ENCODE peak calls at places on chromosomes 6 and 20, in four cellular contexts. V is mesendoderm, J is thoracic aorta, K is GDM1. B is an unnamed sample.

GRCh38 chr6:116954335-116954734 is 77.3 kb downstream of the RFX6 start:
- DNase-seq in J (no peak), V (no peak), K (no peak), B (no peak)

GRCh38 chr20:51678041-51678697 is 90.0 kb downstream of the ATP9A start:
- DNase-seq in K (no peak), V (no peak), J (no peak), B (no peak)

GRCh38 chr6:78701407-78701806 is 165.9 kb upstream of the IRAK1BP1 start:
- DNase-seq in V (no peak), K (no peak), J (no peak), B (no peak)

GRCh38 chr20:56460459-56460858 is 8.0 kb upstream of the RTF2 start:
- DNase-seq in J (no peak), K (no peak), V (no peak), B (no peak)

GRCh38 chr6:127180421-127180820 is 62.0 kb downstream of the RSPO3 start:
- DNase-seq in K (no peak), J (no peak), V (no peak), B (no peak)

GRCh38 chr20:63657260-63657936 is 714 bp upstream of the RTEL1 start:
- DNase-seq in V (no peak), J (no peak), K (no peak), B (no peak)

GRCh38 chr20:24795444-24795843 is 153.6 kb upstream of the CST7 start:
- DNase-seq in K (no peak), J (no peak), V (no peak), B (no peak)

GRCh38 chr6:67888886-67889681 is 746.0 kb upstream of the ADGRB3 start:
- DNase-seq in J (no peak), V (no peak), K (no peak), B (no peak)

GRCh38 chr6:77456531-77457248 is 6.6 kb downstream of the HTR1B start:
- DNase-seq in V (peak), J (no peak), K (no peak), B (no peak)

GRCh38 chr6:85643530-85644373 is 1.1 kb upstream of the SYNCRIP start:
- DNase-seq in V (peak), J (peak), K (peak), B (peak)

GRCh38 chr6:95517004-95517403 is 60.3 kb upstream of the MANEA start:
- DNase-seq in J (no peak), K (no peak), V (peak), B (no peak)

GRCh38 chr20:38303908-38304379 is at the start of gene BPI:
- DNase-seq in V (no peak), K (peak), J (no peak), B (no peak)

GRCh38 chr6:9554806-9555205 is 860.1 kb downstream of the TFAP2A start:
- DNase-seq in V (no peak), J (no peak), K (no peak), B (no peak)

B was measured in omental fat pad.